ENCODE peak calls at places on chromosome 9, in six cellular contexts. X is endothelial cell of umbilical vein, I is fibroblast of lung, J is upper lobe of right lung, A is psoas muscle, K is hepatocyte. R is an unnamed sample.

GRCh38 chr9:130260816-130261765 is 4.5 kb upstream of the HMCN2 start:
- DNase-seq in K (no peak), J (no peak), I (no peak), A (no peak), X (no peak), R (no peak)

GRCh38 chr9:134496413-134497282 is 145.0 kb upstream of the COL5A1 start:
- DNase-seq in K (no peak), I (peak; percentile 65), J (peak; percentile 58), X (no peak), A (peak; percentile 47), R (peak; percentile 58)

GRCh38 chr9:20557890-20558608 is 64.2 kb downstream of the MLLT3 start:
- DNase-seq in X (no peak), K (no peak), I (no peak), J (no peak), A (no peak), R (no peak)

GRCh38 chr9:128116104-128117083 is 11.1 kb downstream of the PTGES2 start:
- DNase-seq in X (no peak), J (peak; percentile 62), I (no peak), K (no peak), A (peak; percentile 54), R (no peak)

GRCh38 chr9:118418887-118419620 is 714.9 kb downstream of the TLR4 start:
- DNase-seq in K (peak; percentile 38), I (no peak), X (no peak), A (no peak), J (no peak), R (no peak)

GRCh38 chr9:20925256-20926046 is 106.0 kb downstream of the HACD4 start:
- DNase-seq in A (no peak), I (no peak), K (no peak), J (no peak), X (no peak), R (no peak)

GRCh38 chr9:28445211-28445610 is 871.9 kb upstream of the C9orf72 start:
- DNase-seq in K (no peak), X (no peak), J (no peak), I (no peak), A (no peak), R (no peak)

GRCh38 chr9:20028849-20029231 is 240.0 kb upstream of the SLC24A2 start:
- DNase-seq in J (no peak), I (no peak), A (no peak), K (no peak), X (peak; percentile 73), R (no peak)

GRCh38 chr9:16461231-16461840 is 409.1 kb downstream of the BNC2 start:
- DNase-seq in K (no peak), I (no peak), A (no peak), X (no peak), J (no peak), R (no peak)

GRCh38 chr9:104984994-104985393 is 57.0 kb upstream of the ABCA1 start:
- DNase-seq in I (no peak), K (no peak), A (no peak), X (no peak), J (no peak), R (no peak)

GRCh38 chr9:13841801-13842462 is 472.0 kb downstream of the NFIB start:
- DNase-seq in X (no peak), K (peak; percentile 23), I (no peak), J (no peak), A (peak; percentile 39), R (peak; percentile 72)

GRCh38 chr9:96317335-96317980 is 15.5 kb upstream of the HSD17B3 start:
- DNase-seq in I (peak; percentile 82), A (peak; percentile 64), K (peak; percentile 80), J (peak; percentile 72), X (peak; percentile 57), R (peak; percentile 77)

GRCh38 chr9:134419684-134420076 is 93.4 kb downstream of the RXRA start:
- DNase-seq in X (no peak), I (no peak), K (peak; percentile 36), J (no peak), A (no peak), R (no peak)

GRCh38 chr9:89524888-89525385 is 27.0 kb upstream of the SEMA4D start:
- DNase-seq in I (no peak), X (no peak), K (no peak), A (no peak), J (no peak), R (no peak)

GRCh38 chr9:84137968-84138367 is 157.4 kb downstream of the RMI1 start:
- DNase-seq in A (no peak), I (peak; percentile 51), K (no peak), J (no peak), X (no peak), R (no peak)

GRCh38 chr9:16921855-16922254 is 51.4 kb upstream of the BNC2 start:
- DNase-seq in A (no peak), X (no peak), K (peak; percentile 15), J (no peak), I (peak; percentile 24), R (no peak)

GRCh38 chr9:123929177-123929869 is 603 bp downstream of the DENND1A start:
- DNase-seq in J (no peak), A (peak; percentile 59), K (peak; percentile 67), I (no peak), X (no peak), R (no peak)

GRCh38 chr9:123929870-123930831 is at the start of gene DENND1A:
- DNase-seq in I (peak; percentile 85), J (peak; percentile 93), A (peak; percentile 95), K (peak; percentile 96), X (peak; percentile 92), R (peak; percentile 96)

GRCh38 chr9:123927625-123928308 is 2.2 kb downstream of the DENND1A start:
- DNase-seq in I (peak; percentile 74), K (peak; percentile 44), A (no peak), J (no peak), X (no peak), R (no peak)

GRCh38 chr9:123926986-123927385 is 2.9 kb downstream of the DENND1A start:
- DNase-seq in A (no peak), J (no peak), X (no peak), K (no peak), I (no peak), R (no peak)

DNA sequence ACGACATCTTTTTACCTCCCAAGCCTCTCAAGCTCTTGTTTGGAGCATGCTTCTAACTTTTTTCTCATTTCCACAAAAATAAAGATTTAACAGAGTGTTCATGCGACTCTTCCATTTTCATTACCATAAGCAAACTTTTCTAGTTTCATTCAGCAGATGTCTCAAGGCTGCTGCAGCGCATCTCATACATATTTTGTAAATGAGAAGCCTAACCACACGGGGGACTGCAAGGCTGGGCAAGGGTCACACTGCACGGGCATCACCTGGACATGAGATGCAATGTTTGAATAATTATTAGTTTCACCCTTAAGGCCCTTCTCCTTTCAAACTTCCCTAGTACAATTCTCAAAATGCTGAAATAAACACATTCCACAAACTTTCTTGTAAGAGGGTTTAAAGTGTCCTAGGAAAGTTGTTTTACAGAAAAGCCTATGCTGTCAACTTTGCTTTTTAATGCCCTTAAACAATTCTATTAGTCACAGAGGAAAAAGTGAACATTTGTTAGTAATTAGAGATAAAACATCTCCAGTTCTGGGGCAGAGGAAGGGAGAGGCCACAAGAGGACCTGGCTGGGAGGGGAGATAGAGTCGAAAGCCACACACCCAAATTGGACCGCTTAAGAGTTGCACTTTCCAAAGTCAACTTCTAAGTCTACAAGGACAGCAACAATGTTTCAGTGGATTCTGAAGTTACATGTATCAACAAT is 1.3 kb downstream of the DENND1A start:
- DNase-seq in K (no peak), J (no peak), A (no peak), I (peak; percentile 23), X (peak; percentile 17), R (no peak)
- H3K4me1 ChIP-seq in K (peaks cover 35% of the 10 kb centered on the region), J (peaks cover 40% of the 10 kb centered on the region), A (peaks cover 30% of the 10 kb centered on the region), I (peaks cover 7% of the 10 kb centered on the region), X (peaks cover 12% of the 10 kb centered on the region), R (peaks cover 22% of the 10 kb centered on the region)

DNA sequence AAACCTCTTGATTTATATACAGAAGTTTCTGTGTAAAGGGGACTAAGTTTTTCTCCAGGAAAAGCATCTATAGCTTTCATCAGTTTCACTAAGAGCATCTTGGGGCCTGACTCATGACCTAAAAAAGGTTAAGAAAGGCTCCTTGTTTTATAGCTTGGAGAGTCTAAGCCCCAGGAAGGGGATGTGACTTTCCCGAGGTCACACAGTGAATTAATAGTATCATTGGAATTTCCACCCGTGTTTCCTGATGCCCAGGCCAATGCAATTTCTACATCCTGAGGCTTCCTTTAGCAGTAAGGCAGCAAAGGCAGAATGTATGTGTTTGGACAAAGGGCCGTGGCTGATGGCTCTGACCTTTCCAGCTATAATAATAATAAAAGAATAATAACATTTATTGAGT is 8.6 kb downstream of the MORN5 start:
- DNase-seq in A (no peak), J (no peak), K (no peak), X (peak; percentile 73), I (no peak), R (no peak)
- TF ChIP-seq CTCF in A (no peak), J (no peak), K (no peak), X (no peak), I (no peak), R (no peak)

GRCh38 chr9:129162497-129162896 is 15.6 kb downstream of the IER5L start:
- DNase-seq in K (no peak), A (no peak), I (no peak), J (no peak), X (no peak), R (no peak)
- H3K4me3 ChIP-seq in K (no peak overlapping the region), A (no peak overlapping the region), I (no peak overlapping the region), J (no peak overlapping the region), X (no peak overlapping the region), R (no peak overlapping the region)

GRCh38 chr9:37426846-37427245 is 4.3 kb downstream of the GRHPR start:
- DNase-seq in X (no peak), I (no peak), A (no peak), K (no peak), J (no peak), R (no peak)
- H3K4me1 ChIP-seq in X (peaks cover 15% of the 10 kb centered on the region), I (peaks cover 10% of the 10 kb centered on the region), A (peaks cover 17% of the 10 kb centered on the region), K (peaks cover 24% of the 10 kb centered on the region), J (peaks cover 23% of the 10 kb centered on the region), R (peaks cover 17% of the 10 kb centered on the region)

DNA sequence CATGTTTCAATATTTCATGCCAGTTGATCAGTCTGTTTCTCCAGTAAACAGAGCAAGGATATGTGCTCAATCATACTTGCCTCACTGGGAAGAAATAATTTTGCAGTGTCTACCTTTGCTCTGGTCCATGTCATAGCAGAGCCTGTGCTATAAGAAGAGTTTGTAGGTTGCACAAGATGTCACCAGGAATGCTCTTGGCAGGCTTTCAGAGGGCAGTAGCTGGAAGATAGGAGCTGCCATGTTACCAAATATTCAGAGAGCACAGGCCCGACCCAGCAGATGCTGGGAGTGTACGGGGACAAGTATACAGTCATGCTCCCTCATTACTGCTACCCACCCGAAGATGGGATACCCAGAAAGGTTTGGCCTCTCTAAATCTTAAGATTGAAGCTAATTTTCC is 102.7 kb downstream of the UGCG start:
- DNase-seq in A (no peak), X (no peak), I (no peak), J (no peak), K (no peak), R (no peak)
- TF ChIP-seq CTCF in A (no peak), X (no peak), I (no peak), J (no peak), K (no peak), R (no peak)

DNA sequence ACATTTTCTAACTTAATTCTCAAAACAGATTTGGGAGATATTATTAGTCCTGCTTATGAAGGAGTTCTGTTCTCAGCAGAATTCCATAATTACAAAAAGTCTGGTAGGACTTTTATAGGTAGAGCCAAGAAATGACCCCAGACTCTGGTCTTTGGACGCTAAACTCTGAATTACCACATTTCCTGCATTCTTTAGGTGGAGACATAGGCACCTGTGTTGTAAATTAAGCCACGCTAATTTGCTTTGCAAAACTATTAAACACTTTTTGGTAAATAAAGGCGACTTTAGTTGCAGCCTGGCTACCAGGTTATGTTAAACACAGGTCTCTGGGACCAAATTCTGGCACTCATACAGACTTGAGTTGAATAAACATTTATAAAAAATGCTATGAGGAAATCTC is 77.7 kb downstream of the C9orf152 start:
- DNase-seq in X (no peak), J (no peak), I (no peak), A (no peak), K (no peak), R (no peak)
- H3K4me3 ChIP-seq in X (no peak overlapping the region), J (no peak overlapping the region), I (no peak overlapping the region), A (no peak overlapping the region), K (no peak overlapping the region), R (no peak overlapping the region)